ENCODE peak calls at places on chromosomes 13 and 19, in eight cellular contexts. Z is amygdala; P is tibial nerve; H is mesothelial cell of epicardium; E is stimulated activated CD8-positive, alpha-beta memory T cell treated with anti-CD3 and anti-CD28 coated beads, Interleukin-15, amount 100 ng/mL, for 48 hours; Y is GM04504; L is stimulated activated CD4-positive, alpha-beta T cell treated with anti-CD3 and anti-CD28 coated beads, TNF-alpha, amount 100 ng/mL, for 1 hour; X is fibroblast of lung. T is an unnamed sample.

GRCh38 chr19:45444318-45445041 is 20.8 kb upstream of the ERCC1 start:
- DNase-seq in Z (peak; percentile 91), P (peak; percentile 91), H (peak; percentile 88), E (peak; percentile 77), Y (no peak), L (peak; percentile 57), X (peak; percentile 77), T (peak; percentile 90)

GRCh38 chr19:12015753-12016116 is 19.7 kb downstream of the ZNF433 start:
- DNase-seq in Z (no peak), P (no peak), H (no peak), E (no peak), Y (no peak), L (no peak), X (peak; percentile 15), T (no peak)

GRCh38 chr13:68107667-68108066 is 877.5 kb upstream of the PCDH9 start:
- DNase-seq in Z (no peak), P (no peak), H (no peak), E (no peak), Y (no peak), L (no peak), X (no peak), T (no peak)

GRCh38 chr19:10271543-10272086 is 695 bp downstream of the ICAM1 start:
- DNase-seq in Z (no peak), P (no peak), H (no peak), E (no peak), Y (no peak), L (no peak), X (no peak), T (no peak)

GRCh38 chr13:95480131-95480545 is 72.4 kb upstream of the CLDN10 start:
- DNase-seq in Z (no peak), P (peak; percentile 17), H (no peak), E (no peak), Y (no peak), L (no peak), X (no peak), T (no peak)

GRCh38 chr19:56156768-56157167 is 15.7 kb downstream of the ZNF444 start:
- DNase-seq in Z (no peak), P (no peak), H (no peak), E (no peak), Y (no peak), L (no peak), X (no peak), T (no peak)

GRCh38 chr13:29270536-29271045 is 324.9 kb downstream of the SLC7A1 start:
- DNase-seq in Z (no peak), P (no peak), H (no peak), E (no peak), Y (no peak), L (no peak), X (no peak), T (no peak)

GRCh38 chr13:71304861-71305260 is 562.1 kb downstream of the DACH1 start:
- DNase-seq in Z (no peak), P (no peak), H (no peak), E (no peak), Y (no peak), L (no peak), X (no peak), T (no peak)

GRCh38 chr13:106105153-106105552 is 430.3 kb downstream of the EFNB2 start:
- DNase-seq in Z (no peak), P (no peak), H (no peak), E (no peak), Y (no peak), L (no peak), X (peak; percentile 39), T (no peak)